ENCODE peak calls at places on chromosome 12, in four cellular contexts. Q is stimulated activated CD4-positive, alpha-beta T cell treated with anti-CD3 and anti-CD28 coated beads, Interleukin-2, amount 100 ng/mL, for 24 hours; M is left cardiac atrium; O is T-helper 1 cell. S is an unnamed sample.

GRCh38 chr12:118015306-118015705 is 1.2 kb upstream of the RFC5 start:
- DNase-seq in Q (no peak), O (no peak), M (no peak), S (no peak)

GRCh38 chr12:101078881-101079280 is 131.2 kb downstream of the SLC5A8 start:
- DNase-seq in O (peak; percentile 23), Q (no peak), M (no peak), S (no peak)

GRCh38 chr12:47942327-47943230 is 20.8 kb upstream of the TMEM106C start:
- DNase-seq in O (peak; percentile 7), M (no peak), Q (peak; percentile 49), S (no peak)

GRCh38 chr12:88113871-88114270 is 28.0 kb downstream of the CEP290 start:
- DNase-seq in M (no peak), O (no peak), Q (no peak), S (no peak)

GRCh38 chr12:122834229-122834920 is 882 bp upstream of the HIP1R start:
- DNase-seq in O (no peak), Q (no peak), M (no peak), S (peak; percentile 49)

GRCh38 chr12:88922816-88923215 is 342.5 kb upstream of the KITLG start:
- DNase-seq in Q (no peak), M (no peak), O (no peak), S (no peak)

GRCh38 chr12:16670456-16671050 is 64.6 kb upstream of the LMO3 start:
- DNase-seq in Q (no peak), O (no peak), M (no peak), S (no peak)

GRCh38 chr12:115473257-115473956 is 789.4 kb upstream of the TBX3 start:
- DNase-seq in Q (no peak), O (no peak), M (no peak), S (no peak)

GRCh38 chr12:122206111-122206881 is 2.8 kb downstream of the B3GNT4 start:
- DNase-seq in M (no peak), O (no peak), Q (no peak), S (no peak)

GRCh38 chr12:79690606-79691298 is at the start of gene PAWR:
- DNase-seq in O (peak; percentile 32), Q (peak; percentile 22), M (peak; percentile 54), S (peak; percentile 63)

GRCh38 chr12:46300906-46301305 is 32.1 kb upstream of the SLC38A1 start:
- DNase-seq in M (no peak), Q (no peak), O (no peak), S (no peak)

GRCh38 chr12:89305373-89305772 is 46.9 kb downstream of the DUSP6 start:
- DNase-seq in O (no peak), M (no peak), Q (no peak), S (no peak)

GRCh38 chr12:48999371-49000131 is at the start of gene DDN:
- DNase-seq in Q (peak; percentile 52), O (peak; percentile 48), M (peak; percentile 56), S (no peak)

GRCh38 chr12:9241301-9241700 is 33.1 kb upstream of the PZP start:
- DNase-seq in Q (no peak), O (no peak), M (no peak), S (no peak)

GRCh38 chr12:111687255-111687654 is 1.4 kb downstream of the ACAD10 start:
- DNase-seq in O (no peak), M (no peak), Q (no peak), S (no peak)

GRCh38 chr12:102702447-102703114 is 214.5 kb downstream of the PAH start:
- DNase-seq in M (peak; percentile 38), O (peak; percentile 35), Q (peak; percentile 30), S (no peak)

GRCh38 chr12:3225796-3226180 is 148.6 kb downstream of the TSPAN9 start:
- DNase-seq in Q (no peak), M (no peak), O (no peak), S (no peak)

GRCh38 chr12:132950844-132951535 is 5.1 kb downstream of the ZNF605 start:
- DNase-seq in Q (no peak), O (no peak), M (no peak), S (no peak)

GRCh38 chr12:459430-460258 is at the start of gene B4GALNT3:
- DNase-seq in Q (peak; percentile 33), O (no peak), M (peak; percentile 52), S (peak; percentile 65)

GRCh38 chr12:114697741-114698565 is 14.0 kb upstream of the TBX3 start:
- DNase-seq in M (no peak), O (no peak), Q (no peak), S (no peak)

GRCh38 chr12:78671295-78671694 is 193.3 kb upstream of the SYT1 start:
- DNase-seq in Q (no peak), M (no peak), O (no peak), S (no peak)

GRCh38 chr12:503111-503761 is 43.5 kb downstream of the B4GALNT3 start:
- DNase-seq in M (no peak), O (no peak), Q (no peak), S (no peak)

GRCh38 chr12:124720687-124721500 is 142.8 kb downstream of the SCARB1 start:
- DNase-seq in M (peak; percentile 66), O (no peak), Q (no peak), S (peak; percentile 86)

GRCh38 chr12:42126963-42127362 is 17.7 kb downstream of the GXYLT1 start:
- DNase-seq in O (no peak), Q (no peak), M (no peak), S (no peak)

GRCh38 chr12:94717112-94717511 is 66.8 kb upstream of the TMCC3 start:
- DNase-seq in M (no peak), O (no peak), Q (no peak), S (no peak)

GRCh38 chr12:24360461-24360860 is 411.0 kb upstream of the SOX5 start:
- DNase-seq in Q (no peak), M (no peak), O (no peak), S (no peak)

GRCh38 chr12:129927316-129927900 is 23.6 kb upstream of the TMEM132D start:
- DNase-seq in O (no peak), Q (no peak), M (no peak), S (no peak)

GRCh38 chr12:107092669-107093546 is 441 bp downstream of the CRY1 start:
- DNase-seq in M (no peak), Q (peak; percentile 78), O (peak; percentile 56), S (peak; percentile 24)

GRCh38 chr12:125512541-125513298 is 447.5 kb downstream of the AACS start:
- DNase-seq in M (no peak), O (no peak), Q (no peak), S (no peak)

S was measured in cerebellum.